ENCODE peak calls at places on chromosomes 2 and 18, in five cellular contexts. O is NCI-H1694, L is substantia nigra, B is pancreas, F is hepatic stellate cell. V is an unnamed sample.
A peak's percentile ranks its signal among the peaks of the same experiment; 100 is the strongest.

GRCh38 chr18:31512203-31512764 is 14.3 kb downstream of the DSG2 start:
- DNase-seq in O (no peak), L (no peak), B (no peak), F (no peak), V (no peak)

GRCh38 chr2:215485032-215485431 is 49.2 kb upstream of the FN1 start:
- DNase-seq in L (no peak), B (no peak), F (no peak), O (no peak), V (no peak)

GRCh38 chr2:212893216-212893615 is 258.2 kb downstream of the IKZF2 start:
- DNase-seq in F (no peak), O (no peak), B (no peak), L (no peak), V (no peak)

GRCh38 chr2:6506311-6507258 is 359.1 kb downstream of the CMPK2 start:
- DNase-seq in O (no peak), F (no peak), L (no peak), B (no peak), V (no peak)

GRCh38 chr2:169094676-169095075 is 25.3 kb downstream of the DHRS9 start:
- DNase-seq in L (no peak), O (no peak), F (no peak), B (no peak), V (no peak)

GRCh38 chr2:225379861-225380260 is 19.6 kb upstream of the NYAP2 start:
- DNase-seq in F (no peak), O (no peak), L (no peak), B (no peak), V (no peak)

GRCh38 chr2:145016711-145017110 is 496.8 kb upstream of the ZEB2 start:
- DNase-seq in O (no peak), F (no peak), B (no peak), L (no peak), V (no peak)

GRCh38 chr2:240523451-240524281 is 34.1 kb downstream of the ANKMY1 start:
- DNase-seq in B (peak; percentile 41), F (no peak), O (no peak), L (no peak), V (peak; percentile 65)

GRCh38 chr2:230582851-230583283 is 129.8 kb upstream of the CAB39 start:
- DNase-seq in B (no peak), O (no peak), F (peak; percentile 47), L (no peak), V (no peak)

GRCh38 chr2:238302076-238302475 is 13.7 kb upstream of the PER2 start:
- DNase-seq in O (no peak), L (no peak), F (no peak), B (no peak), V (no peak)

GRCh38 chr18:45722899-45723298 is 1.1 kb upstream of the SLC14A1 start:
- DNase-seq in F (peak; percentile 81), B (peak; percentile 90), L (no peak), O (peak; percentile 54), V (no peak)

GRCh38 chr18:57789105-57789504 is 14.0 kb downstream of the ATP8B1 start:
- DNase-seq in L (no peak), O (no peak), F (no peak), B (no peak), V (no peak)

GRCh38 chr2:19009510-19009909 is 348.9 kb downstream of the OSR1 start:
- DNase-seq in F (no peak), L (no peak), B (no peak), O (no peak), V (no peak)

GRCh38 chr2:225670111-225670974 is 270.8 kb downstream of the NYAP2 start:
- DNase-seq in L (no peak), F (no peak), B (no peak), O (peak; percentile 49), V (no peak)

GRCh38 chr18:8480506-8481328 is 128.5 kb upstream of the RAB12 start:
- DNase-seq in L (no peak), B (no peak), O (peak; percentile 74), F (peak; percentile 52), V (no peak)

GRCh38 chr2:13046557-13047165 is 329.9 kb downstream of the TRIB2 start:
- DNase-seq in L (no peak), B (no peak), F (no peak), O (peak; percentile 32), V (no peak)

GRCh38 chr18:79600141-79600540 is 79.5 kb upstream of the CTDP1 start:
- DNase-seq in F (no peak), B (peak; percentile 51), O (no peak), L (no peak), V (peak; percentile 47)

GRCh38 chr2:16515709-16516108 is 149.9 kb downstream of the CYRIA start:
- DNase-seq in O (no peak), B (no peak), F (no peak), L (no peak), V (no peak)

GRCh38 chr2:37568565-37568964 is 102.9 kb downstream of the CDC42EP3 start:
- DNase-seq in L (no peak), B (no peak), O (no peak), F (no peak), V (no peak)

GRCh38 chr18:76131738-76132137 is 363.3 kb downstream of the ZNF516 start:
- DNase-seq in B (no peak), O (no peak), F (no peak), L (no peak), V (no peak)

GRCh38 chr2:159856760-159857159 is 58.8 kb upstream of the CD302 start:
- DNase-seq in B (no peak), L (no peak), O (no peak), F (no peak), V (no peak)

GRCh38 chr2:79670198-79670597 is 157.3 kb downstream of the CTNNA2 start:
- DNase-seq in O (no peak), F (no peak), B (no peak), L (no peak), V (no peak)

GRCh38 chr2:67322361-67323001 is 74.7 kb upstream of the ETAA1 start:
- DNase-seq in F (peak; percentile 42), L (no peak), B (peak; percentile 58), O (peak; percentile 18), V (peak; percentile 77)

GRCh38 chr2:36545871-36546416 is 52.0 kb downstream of the FEZ2 start:
- DNase-seq in F (no peak), B (no peak), L (no peak), O (no peak), V (no peak)

GRCh38 chr2:113848758-113849460 is 41.0 kb upstream of the ACTR3 start:
- DNase-seq in L (no peak), F (no peak), O (no peak), B (no peak), V (no peak)

GRCh38 chr2:64534363-64534762 is 10.2 kb downstream of the AFTPH start:
- DNase-seq in O (no peak), B (no peak), F (no peak), L (no peak), V (no peak)

GRCh38 chr2:3104261-3104660 is 273.4 kb downstream of the EIPR1 start:
- DNase-seq in F (no peak), L (no peak), B (no peak), O (no peak), V (no peak)

GRCh38 chr2:173693164-173693563 is 272.0 kb downstream of the SP3 start:
- DNase-seq in O (no peak), L (no peak), B (no peak), F (no peak), V (no peak)

GRCh38 chr2:182482511-182482910 is 55.7 kb upstream of the PDE1A start:
- DNase-seq in O (no peak), F (no peak), L (no peak), B (no peak), V (no peak)

GRCh38 chr2:17539993-17540812 is at the start of gene VSNL1:
- DNase-seq in B (peak; percentile 87), O (peak; percentile 78), L (no peak), F (peak; percentile 52), V (no peak)

GRCh38 chr2:23411752-23412431 is 26.9 kb downstream of the KLHL29 start:
- DNase-seq in O (no peak), F (peak; percentile 73), B (no peak), L (no peak), V (peak; percentile 77)

GRCh38 chr2:239278941-239279365 is 121.9 kb downstream of the HDAC4 start:
- DNase-seq in L (no peak), O (no peak), F (no peak), B (peak; percentile 41), V (peak; percentile 72)

GRCh38 chr2:147214900-147215299 is 629.9 kb upstream of the ACVR2A start:
- DNase-seq in F (no peak), O (peak; percentile 64), L (no peak), B (no peak), V (no peak)

GRCh38 chr2:150911766-150912280 is 349.8 kb downstream of the RBM43 start:
- DNase-seq in O (no peak), F (peak; percentile 40), L (no peak), B (no peak), V (peak; percentile 75)

GRCh38 chr2:29650634-29651097 is 270.7 kb downstream of the ALK start:
- DNase-seq in L (no peak), F (no peak), B (no peak), O (peak; percentile 52), V (no peak)

GRCh38 chr2:237720962-237721361 is 77.6 kb upstream of the RBM44 start:
- DNase-seq in O (no peak), F (no peak), B (no peak), L (no peak), V (no peak)

GRCh38 chr2:166361351-166362153 is 14.2 kb downstream of the SCN9A start:
- DNase-seq in F (no peak), B (no peak), L (no peak), O (no peak), V (no peak)

GRCh38 chr2:187966924-187967323 is 324.8 kb upstream of the GULP1 start:
- DNase-seq in F (no peak), B (no peak), O (no peak), L (no peak), V (no peak)

GRCh38 chr18:48131042-48131441 is 200.6 kb upstream of the SMAD2 start:
- DNase-seq in L (no peak), B (no peak), O (no peak), F (no peak), V (no peak)